ENCODE peak calls at places on chromosomes 3 and 15, in seven cellular contexts. J is transverse colon, E is IMR-90, V is A549, P is ovary, Q is K562, B is tibial nerve. A is an unnamed sample.

GRCh38 chr15:64004582-64004981 is 41.7 kb downstream of the DAPK2 start:
- DNase-seq in J (peak; percentile 80), E (no peak), V (peak; percentile 52), P (no peak), Q (peak; percentile 54), B (no peak), A (peak; percentile 45)

GRCh38 chr3:133939496-133939835 is 43.8 kb upstream of the RAB6B start:
- DNase-seq in J (no peak), E (no peak), V (no peak), P (no peak), Q (no peak), B (no peak), A (no peak)

GRCh38 chr15:38817427-38818155 is 253.0 kb upstream of the RASGRP1 start:
- DNase-seq in J (peak; percentile 90), E (peak; percentile 48), V (peak; percentile 47), P (peak; percentile 79), Q (peak; percentile 82), B (peak; percentile 86), A (peak; percentile 62)

GRCh38 chr3:20107722-20108121 is 67.5 kb downstream of the KAT2B start:
- DNase-seq in J (no peak), E (no peak), V (no peak), P (no peak), Q (no peak), B (no peak), A (no peak)

GRCh38 chr3:188772886-188773285 is 398.9 kb upstream of the TPRG1 start:
- DNase-seq in J (no peak), E (peak; percentile 97), V (peak; percentile 9), P (peak; percentile 47), Q (no peak), B (no peak), A (no peak)

GRCh38 chr3:148707596-148708386 is 10.1 kb downstream of the AGTR1 start:
- DNase-seq in J (no peak), E (peak; percentile 25), V (no peak), P (no peak), Q (no peak), B (no peak), A (no peak)

GRCh38 chr3:63706321-63707085 is 54.0 kb downstream of the SNTN start:
- DNase-seq in J (no peak), E (no peak), V (no peak), P (no peak), Q (no peak), B (no peak), A (no peak)

GRCh38 chr3:11195721-11196332 is 41.5 kb downstream of the HRH1 start:
- DNase-seq in J (no peak), E (peak; percentile 56), V (no peak), P (no peak), Q (no peak), B (no peak), A (no peak)

GRCh38 chr15:48720646-48721045 is 75.1 kb upstream of the FBN1 start:
- DNase-seq in J (no peak), E (no peak), V (no peak), P (no peak), Q (no peak), B (no peak), A (no peak)

GRCh38 chr3:107431048-107431297 is 53.7 kb downstream of the CCDC54 start:
- DNase-seq in J (peak; percentile 45), E (peak; percentile 1), V (no peak), P (peak; percentile 67), Q (no peak), B (no peak), A (no peak)

GRCh38 chr3:140375002-140375401 is 302.9 kb upstream of the TRIM42 start:
- DNase-seq in J (no peak), E (no peak), V (no peak), P (no peak), Q (no peak), B (no peak), A (no peak)

GRCh38 chr3:45537960-45538640 is 56.5 kb upstream of the LIMD1 start:
- DNase-seq in J (peak; percentile 39), E (peak; percentile 60), V (no peak), P (no peak), Q (no peak), B (no peak), A (no peak)

GRCh38 chr3:103991461-103992115 is 1375.1 kb upstream of the ALCAM start:
- DNase-seq in J (no peak), E (no peak), V (no peak), P (no peak), Q (peak; percentile 3), B (no peak), A (no peak)

GRCh38 chr3:47008258-47008671 is 28.8 kb downstream of the NBEAL2 start:
- DNase-seq in J (peak; percentile 7), E (no peak), V (no peak), P (no peak), Q (no peak), B (no peak), A (no peak)

GRCh38 chr3:52185837-52186236 is 12.1 kb upstream of the ALAS1 start:
- DNase-seq in J (no peak), E (no peak), V (no peak), P (no peak), Q (no peak), B (no peak), A (no peak)

GRCh38 chr3:90035643-90036042 is 928.2 kb downstream of the EPHA3 start:
- DNase-seq in J (no peak), E (no peak), V (no peak), P (no peak), Q (no peak), B (no peak), A (no peak)

GRCh38 chr15:38961886-38962285 is 397.3 kb upstream of the RASGRP1 start:
- DNase-seq in J (no peak), E (peak; percentile 3), V (no peak), P (no peak), Q (no peak), B (no peak), A (no peak)

DNA sequence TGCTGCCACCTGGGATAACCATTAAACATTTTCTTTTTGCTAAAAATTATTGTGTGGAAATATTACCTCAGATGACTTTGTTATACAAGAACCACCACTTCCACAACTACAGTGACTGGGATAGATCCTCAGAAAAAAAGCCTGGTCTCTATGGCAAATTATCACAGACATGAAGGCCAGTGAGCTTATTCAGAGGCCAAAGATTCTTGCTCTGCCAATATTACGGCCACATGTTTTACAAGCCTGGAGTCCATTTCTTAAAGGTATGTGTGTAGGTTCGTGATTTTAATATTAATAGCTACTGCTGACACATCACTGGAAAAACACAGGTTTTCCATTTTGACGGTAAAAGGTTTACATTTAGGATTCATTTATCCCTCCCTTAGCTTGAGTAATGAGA is 73.8 kb downstream of the MYO1E start:
- DNase-seq in J (no peak), E (no peak), V (no peak), P (no peak), Q (no peak), B (no peak), A (no peak)
- TF ChIP-seq POLR2A in J (no peak), E (no peak), V (no peak), P (no peak), Q (no peak), B (no peak), A (no peak)

GRCh38 chr3:16430717-16431630 is 82.5 kb downstream of the RFTN1 start:
- DNase-seq in J (no peak), E (no peak), V (no peak), P (no peak), Q (no peak), B (no peak), A (no peak)

GRCh38 chr3:16426665-16427064 is 86.8 kb downstream of the RFTN1 start:
- DNase-seq in J (no peak), E (no peak), V (no peak), P (no peak), Q (no peak), B (no peak), A (no peak)

GRCh38 chr3:16427309-16427965 is 86.1 kb downstream of the RFTN1 start:
- DNase-seq in J (peak; percentile 14), E (peak; percentile 97), V (no peak), P (peak; percentile 70), Q (no peak), B (no peak), A (peak; percentile 32)

GRCh38 chr3:16425398-16426057 is 88.0 kb downstream of the RFTN1 start:
- DNase-seq in J (no peak), E (no peak), V (no peak), P (no peak), Q (no peak), B (no peak), A (no peak)

DNA sequence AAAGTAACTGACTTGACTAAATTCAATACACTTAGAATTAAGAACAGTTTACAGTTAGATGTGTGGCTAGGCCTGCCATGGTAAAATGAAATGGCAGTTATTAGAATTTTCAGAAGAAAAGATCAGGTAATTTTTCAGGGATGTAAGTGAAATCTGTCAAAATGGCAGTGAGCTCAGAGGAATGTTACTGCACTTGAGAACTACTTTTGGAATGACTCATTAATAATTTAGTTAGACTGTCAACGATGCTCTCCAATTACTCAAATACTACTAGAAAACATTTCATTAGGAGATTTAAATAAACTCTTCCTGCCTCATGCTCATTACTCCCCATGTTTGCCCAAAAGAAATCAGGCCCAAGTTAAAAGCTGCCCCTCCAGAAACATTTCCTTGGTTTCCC is 84.4 kb downstream of the RFTN1 start:
- DNase-seq in J (no peak), E (no peak), V (no peak), P (no peak), Q (no peak), B (no peak), A (no peak)
- TF ChIP-seq POLR2A in J (no peak), E (no peak), V (no peak), P (no peak), Q (no peak), B (no peak), A (no peak)

GRCh38 chr15:85581495-85581894 is 201.1 kb downstream of the AKAP13 start:
- DNase-seq in J (peak; percentile 64), E (no peak), V (no peak), P (no peak), Q (no peak), B (no peak), A (no peak)

GRCh38 chr15:85582719-85583089 is 202.3 kb downstream of the AKAP13 start:
- DNase-seq in J (peak; percentile 75), E (peak; percentile 46), V (no peak), P (peak; percentile 55), Q (peak; percentile 9), B (no peak), A (no peak)

GRCh38 chr15:85582076-85582718 is 201.8 kb downstream of the AKAP13 start:
- DNase-seq in J (peak; percentile 57), E (peak; percentile 24), V (no peak), P (no peak), Q (no peak), B (no peak), A (no peak)

GRCh38 chr15:85584791-85585360 is 204.5 kb downstream of the AKAP13 start:
- DNase-seq in J (no peak), E (no peak), V (no peak), P (no peak), Q (no peak), B (no peak), A (no peak)

GRCh38 chr15:85583404-85584390 is 203.3 kb downstream of the AKAP13 start:
- DNase-seq in J (peak; percentile 65), E (peak; percentile 68), V (no peak), P (peak; percentile 25), Q (no peak), B (no peak), A (no peak)
- TF ChIP-seq POLR2A in J (peak; percentile 23), E (no peak), V (no peak), P (no peak), Q (no peak), B (no peak), A (no peak)

DNA sequence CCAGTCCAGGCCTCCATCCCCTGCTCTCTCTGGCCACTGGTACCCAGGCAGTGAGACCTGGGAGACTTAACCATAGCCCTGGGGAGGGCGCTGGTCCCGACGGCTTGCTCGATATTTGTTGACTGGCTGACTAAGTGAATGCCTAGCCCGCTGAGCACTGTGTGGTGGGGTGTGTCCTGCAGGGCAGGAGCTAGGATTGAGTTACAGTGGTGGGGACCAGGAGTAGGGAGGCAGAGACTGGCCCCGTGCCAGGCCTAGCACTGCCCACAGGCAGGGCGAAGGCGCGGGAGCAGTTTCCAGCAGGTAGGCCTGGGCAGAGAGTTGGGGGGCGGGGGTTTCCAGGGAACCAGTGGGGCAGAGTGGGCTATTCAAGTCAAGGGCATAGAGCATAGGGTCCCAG is at the start of gene VILL:
- DNase-seq in J (peak; percentile 90), E (no peak), V (no peak), P (no peak), Q (no peak), B (peak; percentile 11), A (no peak)
- TF ChIP-seq POLR2A in J (peak; percentile 90), E (no peak), V (no peak), P (no peak), Q (no peak), B (no peak), A (no peak)

A was measured in H54.